ENCODE peak calls at places on chromosomes 2 and 18, in ten cellular contexts. N is BE2C; R is psoas muscle; F is mucosa of descending colon; Z is transverse colon; C is CD8-positive, alpha-beta memory T cell; L is stomach; V is CD4-positive, alpha-beta memory T cell; H is endodermal cell; I is adrenal gland. J is an unnamed sample. For H3K4me1, the result is how much of the 10 kb centered on the place peaks cover.

GRCh38 chr18:44033144-44033543 is 647.5 kb upstream of the SETBP1 start:
- DNase-seq in Z (no peak), R (no peak), L (no peak), F (no peak), I (no peak), C (no peak), N (no peak), H (no peak), V (no peak), J (no peak)

GRCh38 chr2:56102866-56103265 is 80.9 kb upstream of the CCDC85A start:
- DNase-seq in H (no peak), V (no peak), N (no peak), I (no peak), F (no peak), C (no peak), Z (no peak), L (no peak), R (no peak), J (no peak)

GRCh38 chr2:171706152-171706803 is 19.0 kb downstream of the DYNC1I2 start:
- DNase-seq in H (no peak), V (peak), Z (no peak), R (no peak), F (no peak), I (no peak), N (no peak), L (no peak), C (no peak), J (no peak)

GRCh38 chr18:6219116-6219717 is 195.5 kb downstream of the L3MBTL4 start:
- DNase-seq in R (no peak), Z (no peak), C (no peak), F (no peak), H (peak), V (no peak), N (no peak), L (no peak), I (peak), J (no peak)

GRCh38 chr18:46892842-46893241 is 24.5 kb downstream of the PIAS2 start:
- DNase-seq in L (no peak), H (no peak), Z (no peak), V (no peak), R (no peak), F (no peak), I (no peak), N (no peak), C (no peak), J (no peak)

GRCh38 chr2:189066037-189066436 is 91.9 kb downstream of the COL3A1 start:
- DNase-seq in H (no peak), N (no peak), Z (no peak), V (no peak), F (no peak), R (no peak), C (no peak), L (no peak), I (no peak), J (no peak)

GRCh38 chr2:67503066-67503795 is 106.1 kb downstream of the ETAA1 start:
- DNase-seq in H (no peak), I (no peak), L (no peak), N (no peak), V (no peak), R (no peak), C (no peak), Z (no peak), F (no peak), J (no peak)

GRCh38 chr2:227234432-227234831 is 70.0 kb downstream of the COL4A3 start:
- DNase-seq in R (no peak), F (no peak), L (no peak), N (no peak), V (no peak), Z (no peak), I (no peak), C (no peak), H (no peak), J (no peak)

GRCh38 chr2:120677221-120677620 is 58.4 kb upstream of the GLI2 start:
- DNase-seq in R (no peak), F (no peak), L (no peak), C (no peak), H (no peak), V (no peak), N (no peak), Z (no peak), I (no peak), J (no peak)

GRCh38 chr2:194291104-194291503 is 1365.9 kb upstream of the SLC39A10 start:
- DNase-seq in Z (no peak), H (no peak), V (no peak), L (no peak), N (no peak), R (no peak), I (no peak), F (no peak), C (no peak), J (no peak)

GRCh38 chr18:76234559-76234958 is 260.5 kb downstream of the ZNF516 start:
- DNase-seq in L (no peak), N (no peak), H (no peak), F (no peak), C (no peak), V (no peak), R (no peak), I (no peak), Z (no peak), J (no peak)

GRCh38 chr18:68438983-68439382 is 275.9 kb downstream of the TMX3 start:
- DNase-seq in H (peak), L (no peak), V (no peak), R (no peak), N (no peak), I (no peak), F (no peak), Z (no peak), C (no peak), J (no peak)

GRCh38 chr2:221429741-221430491 is 142.2 kb downstream of the EPHA4 start:
- DNase-seq in R (peak), L (peak), N (no peak), I (no peak), H (no peak), Z (peak), C (no peak), V (no peak), F (no peak), J (peak)

GRCh38 chr2:198297350-198297749 is 493.0 kb downstream of the PLCL1 start:
- DNase-seq in H (no peak), R (no peak), V (no peak), I (no peak), Z (no peak), F (no peak), N (no peak), L (no peak), C (no peak), J (no peak)

GRCh38 chr2:187500585-187501359 is 52.7 kb upstream of the CALCRL start:
- DNase-seq in N (no peak), L (no peak), F (no peak), V (no peak), I (no peak), Z (no peak), H (peak), R (no peak), C (no peak), J (no peak)

GRCh38 chr2:1742680-1743395 is 1.5 kb downstream of the PXDN start:
- DNase-seq in N (peak), H (peak), L (peak), V (no peak), C (no peak), R (peak), I (peak), Z (peak), F (no peak), J (peak)

GRCh38 chr2:28598484-28598883 is 102.6 kb downstream of the PLB1 start:
- DNase-seq in R (no peak), H (no peak), Z (no peak), L (no peak), C (no peak), F (no peak), I (no peak), V (no peak), N (no peak), J (no peak)

GRCh38 chr2:54652540-54652939 is 70.9 kb upstream of the EML6 start:
- DNase-seq in N (no peak), R (no peak), L (no peak), V (no peak), Z (no peak), I (no peak), H (no peak), C (no peak), F (no peak), J (no peak)

GRCh38 chr2:106983305-106983704 is 97.3 kb upstream of the ST6GAL2 start:
- DNase-seq in C (no peak), L (no peak), R (no peak), V (no peak), Z (no peak), F (no peak), H (no peak), I (no peak), N (no peak), J (no peak)

GRCh38 chr2:219457784-219458369 is 23.2 kb downstream of the SPEG start:
- DNase-seq in V (no peak), H (peak), N (peak), R (no peak), L (no peak), I (no peak), F (peak), C (no peak), Z (no peak), J (peak)

GRCh38 chr2:129707800-129708199 is 271.7 kb upstream of the RAB6C start:
- DNase-seq in I (no peak), R (no peak), F (no peak), H (no peak), C (no peak), L (no peak), V (no peak), N (no peak), Z (no peak), J (no peak)

GRCh38 chr2:234596696-234597575 is 100.1 kb upstream of the ARL4C start:
- DNase-seq in F (no peak), H (no peak), I (no peak), V (no peak), C (no peak), L (no peak), R (no peak), N (no peak), Z (no peak), J (no peak)

GRCh38 chr2:80002761-80003160 is 301.8 kb downstream of the LRRTM1 start:
- DNase-seq in Z (no peak), L (no peak), H (no peak), F (no peak), N (no peak), V (no peak), R (no peak), C (no peak), I (no peak), J (no peak)

GRCh38 chr2:19987936-19988335 is 2.0 kb downstream of the WDR35 start:
- DNase-seq in N (no peak), L (no peak), Z (no peak), H (no peak), C (no peak), F (no peak), I (no peak), V (no peak), R (no peak), J (no peak)

GRCh38 chr2:107730898-107731297 is 95.8 kb upstream of the RGPD4 start:
- DNase-seq in R (no peak), I (no peak), N (no peak), F (no peak), H (no peak), V (no peak), Z (no peak), L (no peak), C (no peak), J (no peak)

GRCh38 chr2:182816856-182817255 is 49.6 kb downstream of the FRZB start:
- DNase-seq in L (no peak), V (no peak), N (no peak), C (no peak), R (no peak), H (no peak), Z (no peak), F (no peak), I (no peak), J (no peak)

GRCh38 chr2:206614825-206615224 is 27.5 kb upstream of the FAM237A start:
- DNase-seq in I (peak), H (peak), C (no peak), R (no peak), L (no peak), V (no peak), Z (no peak), F (no peak), N (no peak), J (no peak)

GRCh38 chr2:54728669-54729120 is 5.2 kb downstream of the EML6 start:
- DNase-seq in Z (no peak), H (no peak), R (no peak), L (no peak), F (no peak), V (no peak), I (no peak), N (no peak), C (no peak), J (no peak)

GRCh38 chr2:226310081-226310625 is 489.5 kb downstream of the IRS1 start:
- DNase-seq in L (no peak), H (no peak), R (no peak), Z (no peak), N (no peak), F (no peak), I (no peak), C (no peak), V (no peak), J (no peak)

GRCh38 chr2:201797175-201797840 is 9.0 kb upstream of the CDK15 start:
- DNase-seq in F (no peak), V (no peak), Z (no peak), H (no peak), L (no peak), N (no peak), C (no peak), R (no peak), I (no peak), J (no peak)

GRCh38 chr2:98348066-98348561 is 1.9 kb downstream of the CNGA3 start:
- DNase-seq in I (peak), L (no peak), R (no peak), N (peak), V (no peak), F (no peak), C (no peak), Z (no peak), H (peak), J (no peak)

GRCh38 chr2:208240641-208241209 is 14.1 kb downstream of the IDH1 start:
- DNase-seq in I (no peak), R (no peak), Z (no peak), H (no peak), V (no peak), F (no peak), L (no peak), N (no peak), C (no peak), J (no peak)

GRCh38 chr2:176534798-176535479 is 265.7 kb downstream of the MTX2 start:
- DNase-seq in L (no peak), N (no peak), I (peak), V (no peak), Z (no peak), R (no peak), F (no peak), H (no peak), C (no peak), J (no peak)

GRCh38 chr2:38187416-38188127 is 111.6 kb upstream of the CYP1B1 start:
- DNase-seq in V (no peak), R (peak), C (no peak), H (no peak), L (peak), Z (peak), N (no peak), F (peak), I (peak), J (peak)

GRCh38 chr2:9742601-9743000 is 100.7 kb upstream of the TAF1B start:
- DNase-seq in F (no peak), N (no peak), R (no peak), V (no peak), H (no peak), I (no peak), L (no peak), Z (no peak), C (no peak), J (no peak)

GRCh38 chr18:46950064-46950656 is 32.8 kb downstream of the KATNAL2 start:
- DNase-seq in R (no peak), L (no peak), C (no peak), I (no peak), V (no peak), H (no peak), N (no peak), Z (no peak), F (no peak), J (no peak)

GRCh38 chr2:34419856-34420255 is 820.8 kb upstream of the FAM98A start:
- DNase-seq in Z (no peak), I (no peak), R (no peak), F (no peak), C (no peak), H (no peak), L (no peak), V (no peak), N (no peak), J (no peak)

DNA sequence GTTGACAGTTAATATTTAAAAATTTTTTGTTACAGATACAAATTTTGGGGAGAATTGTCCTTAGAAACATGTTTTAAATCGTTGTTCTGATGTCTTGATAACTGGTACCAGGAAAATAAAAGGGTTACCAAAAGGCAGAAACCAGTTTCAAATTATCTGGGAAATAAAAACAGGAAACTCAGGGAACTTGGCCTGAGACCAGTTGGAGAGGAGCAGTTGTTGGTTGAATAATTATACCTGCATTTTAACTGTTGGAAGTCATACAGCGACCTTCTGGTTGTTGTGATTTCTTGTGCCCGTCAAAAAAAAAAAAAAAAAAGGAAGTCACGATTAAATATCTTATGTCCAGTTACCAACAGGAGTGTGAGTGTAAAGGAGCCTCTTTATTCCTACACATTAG is 51.8 kb downstream of the CRIM1 start:
- DNase-seq in R (no peak), L (no peak), N (no peak), I (no peak), Z (no peak), H (no peak), F (no peak), C (no peak), V (no peak), J (no peak)
- H3K4me1 ChIP-seq in R (half or more), L (half or more), N (under half), I (under half), Z (under half), H (under half), F (under half), C (under half), V (under half), J (under half)

GRCh38 chr18:9139400-9140039 is 2.9 kb downstream of the ANKRD12 start:
- DNase-seq in I (no peak), F (no peak), N (no peak), R (no peak), C (no peak), Z (no peak), V (no peak), H (no peak), L (no peak), J (no peak)

GRCh38 chr18:9136315-9137141 is at the start of gene ANKRD12:
- DNase-seq in L (peak), C (peak), Z (peak), N (peak), F (peak), V (peak), I (peak), R (peak), H (peak), J (peak)

GRCh38 chr18:9137168-9138066 is 836 bp downstream of the ANKRD12 start:
- DNase-seq in R (peak), N (peak), C (peak), V (peak), L (peak), F (peak), I (peak), H (peak), Z (peak), J (peak)

GRCh38 chr18:9140381-9140780 is 3.8 kb downstream of the ANKRD12 start:
- DNase-seq in L (no peak), H (no peak), R (no peak), F (no peak), N (no peak), C (no peak), Z (no peak), V (no peak), I (no peak), J (no peak)

GRCh38 chr18:9140984-9141383 is 4.4 kb downstream of the ANKRD12 start:
- DNase-seq in F (no peak), Z (no peak), L (no peak), I (no peak), R (no peak), C (no peak), H (no peak), N (no peak), V (no peak), J (no peak)
- H3K4me1 ChIP-seq in F (under half), Z (under half), L (half or more), I (under half), R (half or more), C (half or more), H (under half), N (under half), V (half or more), J (under half)

DNA sequence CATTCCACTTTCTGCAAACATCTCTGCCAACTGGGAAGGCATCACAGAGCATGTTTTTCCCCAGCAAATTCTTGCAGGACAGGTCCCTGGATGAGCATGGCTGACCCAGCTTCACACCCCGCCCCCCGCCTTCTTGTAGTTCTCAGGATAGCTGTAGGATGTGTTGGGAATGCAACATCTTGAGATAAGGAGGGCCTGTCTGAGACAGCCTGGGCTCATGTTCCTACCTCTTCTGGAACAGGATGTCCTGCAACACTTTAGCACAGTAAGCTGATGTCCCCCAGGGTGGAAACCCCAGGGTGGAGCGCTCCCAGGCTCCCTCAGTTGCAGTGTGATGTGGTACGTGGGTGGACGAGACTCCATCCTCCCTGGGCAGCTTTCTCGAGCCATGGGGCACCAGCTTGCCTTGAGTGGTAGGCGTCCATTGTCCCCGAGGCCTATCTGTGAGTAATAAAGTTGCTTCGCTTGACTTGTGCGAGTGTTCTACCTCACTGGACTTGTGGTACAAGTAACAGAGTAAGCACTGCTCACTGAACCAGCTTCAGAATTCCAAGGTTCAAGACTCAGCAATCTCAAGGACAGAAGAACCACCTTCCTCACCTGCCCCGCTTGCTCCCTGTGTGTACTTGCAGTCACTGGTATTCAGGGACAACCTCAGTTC is 48.6 kb downstream of the EMX1 start:
- DNase-seq in C (no peak), I (no peak), R (peak), F (peak), Z (no peak), H (peak), N (no peak), L (no peak), V (no peak), J (no peak)
- H3K4me1 ChIP-seq in C (under half), I (under half), R (under half), F (under half), Z (under half), H (under half), N (under half), L (under half), V (under half), J (under half)

GRCh38 chr2:128396500-128396891 is 77.8 kb upstream of the HS6ST1 start:
- DNase-seq in F (peak), R (no peak), C (no peak), N (peak), H (peak), V (no peak), L (peak), Z (peak), I (peak), J (no peak)
- H3K4me1 ChIP-seq in F (under half), R (under half), C (under half), N (under half), H (under half), V (under half), L (under half), Z (under half), I (under half), J (under half)

DNA sequence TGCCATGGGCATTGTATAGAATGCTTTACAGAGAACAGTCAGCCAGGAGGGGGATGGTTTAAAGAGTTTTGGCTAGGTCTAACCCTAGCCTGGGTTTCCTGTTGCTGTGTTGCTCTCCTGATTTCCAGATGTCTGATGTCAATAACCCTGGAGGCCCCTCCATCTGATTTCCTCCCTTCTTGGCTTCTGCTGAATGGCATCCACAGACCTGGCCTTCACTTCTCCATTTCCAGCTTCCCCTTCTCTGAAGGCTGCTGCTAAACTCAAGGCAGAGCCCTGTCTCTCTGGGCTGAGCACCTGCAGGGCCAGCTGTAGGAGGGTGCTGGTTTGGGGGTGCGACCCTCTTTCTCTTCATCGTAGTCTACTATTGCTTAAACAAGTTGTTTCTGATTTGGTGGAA is 153.4 kb downstream of the HRH4 start:
- DNase-seq in H (no peak), N (no peak), I (no peak), L (no peak), R (no peak), Z (no peak), V (no peak), C (no peak), F (no peak), J (no peak)
- H3K4me1 ChIP-seq in H (under half), N (under half), I (under half), L (under half), R (under half), Z (under half), V (under half), C (under half), F (under half), J (under half)

GRCh38 chr2:216538538-216538937 is 39.9 kb downstream of the RPL37A start:
- DNase-seq in N (no peak), H (no peak), L (no peak), F (no peak), I (no peak), C (no peak), V (no peak), Z (no peak), R (no peak), J (no peak)
- H3K4me1 ChIP-seq in N (under half), H (under half), L (half or more), F (under half), I (under half), C (under half), V (under half), Z (under half), R (under half), J (under half)

GRCh38 chr2:217994776-217995274 is 8.0 kb downstream of the TNS1 start:
- DNase-seq in Z (no peak), F (no peak), N (no peak), I (no peak), R (no peak), L (no peak), C (no peak), V (no peak), H (no peak), J (peak)
- H3K4me1 ChIP-seq in Z (under half), F (under half), N (under half), I (half or more), R (under half), L (under half), C (under half), V (under half), H (under half), J (under half)

GRCh38 chr2:214611015-214611414 is 198.5 kb downstream of the BARD1 start:
- DNase-seq in F (no peak), H (no peak), C (no peak), N (no peak), L (no peak), Z (no peak), V (no peak), I (no peak), R (no peak), J (no peak)
- H3K4me1 ChIP-seq in F (under half), H (under half), C (under half), N (under half), L (under half), Z (under half), V (under half), I (under half), R (under half), J (under half)